ENCODE peak calls at places on chromosomes 16 and 17, in five cellular contexts. One of them, this sample, is unnamed.

GRCh38 chr16:3173892-3174617 is 13.9 kb upstream of the OR1F1 start:
- DNase-seq in neural crest cell: peak
- DNase-seq in effector memory CD8-positive, alpha-beta T cell: no peak
- DNase-seq in endothelial cell: peak
- DNase-seq in endodermal cell: peak
- DNase-seq in this sample: peak

GRCh38 chr16:49337814-49338350 is 35.7 kb upstream of the C16orf78 start:
- DNase-seq in neural crest cell: no peak
- DNase-seq in effector memory CD8-positive, alpha-beta T cell: no peak
- DNase-seq in endothelial cell: no peak
- DNase-seq in endodermal cell: no peak
- DNase-seq in this sample: no peak

GRCh38 chr17:41360291-41360995 is 9.2 kb downstream of the KRT33B start:
- DNase-seq in neural crest cell: no peak
- DNase-seq in effector memory CD8-positive, alpha-beta T cell: no peak
- DNase-seq in endothelial cell: no peak
- DNase-seq in endodermal cell: peak
- DNase-seq in this sample: no peak

GRCh38 chr17:17044846-17045561 is 2.7 kb downstream of the MPRIP start:
- DNase-seq in neural crest cell: no peak
- DNase-seq in effector memory CD8-positive, alpha-beta T cell: no peak
- DNase-seq in endothelial cell: peak
- DNase-seq in endodermal cell: peak
- DNase-seq in this sample: no peak

GRCh38 chr17:48356866-48357265 is 73.1 kb downstream of the SKAP1 start:
- DNase-seq in neural crest cell: no peak
- DNase-seq in effector memory CD8-positive, alpha-beta T cell: no peak
- DNase-seq in endothelial cell: no peak
- DNase-seq in endodermal cell: no peak
- DNase-seq in this sample: no peak

GRCh38 chr16:1125471-1125870 is 27.4 kb upstream of the CACNA1H start:
- DNase-seq in neural crest cell: no peak
- DNase-seq in effector memory CD8-positive, alpha-beta T cell: no peak
- DNase-seq in endothelial cell: no peak
- DNase-seq in endodermal cell: no peak
- DNase-seq in this sample: no peak

GRCh38 chr17:30332057-30332542 is 1.8 kb downstream of the TMIGD1 start:
- DNase-seq in neural crest cell: no peak
- DNase-seq in effector memory CD8-positive, alpha-beta T cell: peak
- DNase-seq in endothelial cell: no peak
- DNase-seq in endodermal cell: no peak
- DNase-seq in this sample: no peak

GRCh38 chr17:57484081-57484666 is 227.9 kb downstream of the MSI2 start:
- DNase-seq in neural crest cell: no peak
- DNase-seq in effector memory CD8-positive, alpha-beta T cell: no peak
- DNase-seq in endothelial cell: no peak
- DNase-seq in endodermal cell: no peak
- DNase-seq in this sample: no peak

GRCh38 chr17:47785538-47786123 is 36.0 kb downstream of the OSBPL7 start:
- DNase-seq in neural crest cell: peak
- DNase-seq in effector memory CD8-positive, alpha-beta T cell: no peak
- DNase-seq in endothelial cell: peak
- DNase-seq in endodermal cell: peak
- DNase-seq in this sample: no peak

GRCh38 chr17:62626719-62627218 is 701 bp upstream of the MRC2 start:
- DNase-seq in neural crest cell: peak
- DNase-seq in effector memory CD8-positive, alpha-beta T cell: no peak
- DNase-seq in endothelial cell: peak
- DNase-seq in endodermal cell: no peak
- DNase-seq in this sample: peak

This sample was measured in HuH-7.5.